ENCODE peak calls at places on chromosomes 5 and 9, in four cellular contexts. N is neuronal stem cell, T is hepatocyte, R is HCT116. B is an unnamed sample.

GRCh38 chr5:74631088-74631960 is 9.2 kb downstream of the ENC1 start:
- DNase-seq in T (no peak), R (no peak), N (no peak), B (no peak)

GRCh38 chr9:35696520-35697215 is 6.9 kb upstream of the TPM2 start:
- DNase-seq in R (peak), T (peak), N (no peak), B (peak)

GRCh38 chr9:37293664-37294524 is 128.6 kb upstream of the GRHPR start:
- DNase-seq in R (no peak), T (no peak), N (no peak), B (no peak)

GRCh38 chr5:2685651-2686050 is 65.8 kb downstream of the IRX2 start:
- DNase-seq in T (no peak), R (no peak), N (no peak), B (peak)

GRCh38 chr9:121703014-121703734 is 51.7 kb downstream of the DAB2IP start:
- DNase-seq in R (no peak), N (no peak), T (no peak), B (no peak)

GRCh38 chr5:1020461-1020961 is 11.9 kb downstream of the NKD2 start:
- DNase-seq in T (no peak), R (no peak), N (no peak), B (no peak)

GRCh38 chr5:107805819-107806218 is 135.1 kb upstream of the EFNA5 start:
- DNase-seq in T (no peak), N (peak), R (no peak), B (no peak)

GRCh38 chr5:95760291-95761191 is 29.4 kb downstream of the RHOBTB3 start:
- DNase-seq in T (peak), R (no peak), N (no peak), B (peak)

GRCh38 chr5:87300744-87301143 is 33.1 kb downstream of the RASA1 start:
- DNase-seq in N (no peak), R (peak), T (peak), B (peak)

GRCh38 chr9:35907732-35908483 is 1.4 kb upstream of the SPAAR start:
- DNase-seq in R (peak), T (peak), N (peak), B (no peak)

GRCh38 chr9:137663584-137663983 is 44.8 kb downstream of the EHMT1 start:
- DNase-seq in R (no peak), T (no peak), N (no peak), B (no peak)

GRCh38 chr5:10656176-10656830 is 92.4 kb downstream of the ANKRD33B start:
- DNase-seq in R (no peak), N (no peak), T (no peak), B (no peak)

GRCh38 chr5:174617910-174618309 is 106.5 kb upstream of the MSX2 start:
- DNase-seq in R (no peak), T (peak), N (no peak), B (no peak)

GRCh38 chr9:110114888-110115259 is 93.1 kb downstream of the C9orf152 start:
- DNase-seq in T (no peak), N (no peak), R (no peak), B (no peak)

GRCh38 chr5:166178681-166179080 is 2112.8 kb upstream of the WWC1 start:
- DNase-seq in T (no peak), N (no peak), R (no peak), B (no peak)

GRCh38 chr5:59615272-59615671 is 278.3 kb downstream of the PDE4D start:
- DNase-seq in R (no peak), N (no peak), T (no peak), B (no peak)

GRCh38 chr9:87713990-87714335 is 12.0 kb upstream of the CTSL start:
- DNase-seq in R (no peak), T (no peak), N (no peak), B (no peak)

GRCh38 chr5:81855576-81855975 is 104.7 kb upstream of the SSBP2 start:
- DNase-seq in N (no peak), T (no peak), R (no peak), B (no peak)

GRCh38 chr5:33936004-33936380 is 194 bp upstream of the RXFP3 start:
- DNase-seq in T (peak), R (no peak), N (peak), B (no peak)

GRCh38 chr5:142215915-142216681 is 107.5 kb downstream of the NDFIP1 start:
- DNase-seq in T (peak), R (peak), N (no peak), B (peak)

GRCh38 chr5:90022711-90023053 is 386.9 kb downstream of the CETN3 start:
- DNase-seq in N (no peak), R (no peak), T (no peak), B (no peak)

GRCh38 chr9:124784503-124784902 is 7.6 kb downstream of the OLFML2A start:
- DNase-seq in R (no peak), T (no peak), N (no peak), B (no peak)

GRCh38 chr9:72271617-72272478 is 93.2 kb downstream of the ZFAND5 start:
- DNase-seq in T (peak), N (peak), R (peak), B (no peak)

GRCh38 chr5:157388148-157388547 is 71.9 kb upstream of the NIPAL4 start:
- DNase-seq in N (no peak), R (no peak), T (no peak), B (no peak)

GRCh38 chr9:90773593-90773992 is 28.0 kb upstream of the SYK start:
- DNase-seq in N (no peak), T (peak), R (no peak), B (no peak)

GRCh38 chr9:38423939-38424843 is at the start of gene IGFBPL1:
- DNase-seq in T (peak), R (no peak), N (peak), B (no peak)

GRCh38 chr9:72460342-72461312 is 60.8 kb upstream of the TMC1 start:
- DNase-seq in N (no peak), R (no peak), T (no peak), B (no peak)

GRCh38 chr5:66197764-66198405 is 53.8 kb downstream of the SREK1 start:
- DNase-seq in N (no peak), T (no peak), R (no peak), B (no peak)

GRCh38 chr9:2338770-2339169 is 282.8 kb upstream of the VLDLR start:
- DNase-seq in T (peak), N (no peak), R (no peak), B (no peak)

GRCh38 chr9:93295456-93296076 is 111.6 kb downstream of the WNK2 start:
- DNase-seq in N (no peak), R (no peak), T (no peak), B (no peak)

GRCh38 chr5:83374547-83374946 is 97.0 kb upstream of the VCAN start:
- DNase-seq in T (no peak), N (no peak), R (no peak), B (no peak)

GRCh38 chr9:33924978-33925797 is 108.2 kb downstream of the UBE2R2 start:
- DNase-seq in R (peak), N (peak), T (peak), B (no peak)

GRCh38 chr5:122173484-122174191 is 44.3 kb downstream of the ZNF474 start:
- DNase-seq in N (no peak), R (no peak), T (no peak), B (no peak)

GRCh38 chr9:90608141-90608540 is 34.5 kb downstream of the DIRAS2 start:
- DNase-seq in N (no peak), T (no peak), R (no peak), B (no peak)

DNA sequence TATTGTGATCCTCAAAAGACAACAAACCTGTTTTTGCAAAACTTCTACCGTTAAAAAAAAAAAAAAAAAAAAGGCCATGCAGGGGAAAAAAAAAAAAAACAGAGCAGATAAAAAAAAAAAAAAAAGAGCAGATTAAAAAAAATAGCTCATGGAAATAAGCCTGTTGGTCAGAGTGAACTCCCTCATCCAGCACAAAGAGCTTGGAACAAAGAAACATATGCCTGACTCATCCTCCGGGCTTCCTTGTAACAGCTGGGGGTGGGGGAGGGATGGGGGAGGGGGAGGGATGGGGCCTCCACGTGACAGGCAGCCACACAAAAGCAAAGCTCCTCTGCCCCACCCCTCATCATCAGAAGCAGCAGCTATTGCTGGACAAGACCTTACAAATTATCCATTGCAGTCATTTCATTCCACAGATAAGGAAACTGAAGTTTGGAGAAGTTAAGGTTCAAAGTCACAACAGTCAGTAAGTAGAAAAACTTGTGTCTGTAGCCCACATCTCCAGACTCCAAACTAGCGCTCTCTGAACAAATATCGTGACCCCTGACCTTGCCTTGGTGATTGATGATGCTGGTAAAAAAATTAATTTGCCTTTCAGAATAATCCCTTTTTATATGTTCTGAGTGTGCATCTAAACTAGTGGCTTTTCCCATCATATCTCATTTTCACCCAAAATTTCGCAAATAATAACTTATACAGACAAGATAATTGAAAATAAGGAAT is 38.9 kb downstream of the SLC35D2 start:
- DNase-seq in R (peak), N (peak), T (peak), B (peak)
- H3K4me2 ChIP-seq in R (peak), N (no peak), T (peak), B (peak)

GRCh38 chr9:135759676-135760300 is 57.8 kb downstream of the KCNT1 start:
- DNase-seq in N (no peak), T (no peak), R (no peak), B (no peak)

GRCh38 chr9:135757356-135757755 is 55.4 kb downstream of the KCNT1 start:
- DNase-seq in R (no peak), T (no peak), N (no peak), B (no peak)

GRCh38 chr9:135756576-135756975 is 54.6 kb downstream of the KCNT1 start:
- DNase-seq in R (no peak), T (no peak), N (no peak), B (no peak)

GRCh38 chr9:135758870-135759269 is 56.9 kb downstream of the KCNT1 start:
- DNase-seq in T (no peak), N (no peak), R (no peak), B (no peak)

GRCh38 chr9:135758056-135758455 is 56.1 kb downstream of the KCNT1 start:
- DNase-seq in N (no peak), T (no peak), R (no peak), B (no peak)
- H2AFZ ChIP-seq in N (no peak), T (no peak), R (no peak), B (no peak)

GRCh38 chr9:1083325-1083913 is 33.3 kb downstream of the DMRT2 start:
- DNase-seq in N (peak), T (no peak), R (no peak), B (no peak)
- H3K4me3 ChIP-seq in N (no peak), T (no peak), R (no peak), B (no peak)

DNA sequence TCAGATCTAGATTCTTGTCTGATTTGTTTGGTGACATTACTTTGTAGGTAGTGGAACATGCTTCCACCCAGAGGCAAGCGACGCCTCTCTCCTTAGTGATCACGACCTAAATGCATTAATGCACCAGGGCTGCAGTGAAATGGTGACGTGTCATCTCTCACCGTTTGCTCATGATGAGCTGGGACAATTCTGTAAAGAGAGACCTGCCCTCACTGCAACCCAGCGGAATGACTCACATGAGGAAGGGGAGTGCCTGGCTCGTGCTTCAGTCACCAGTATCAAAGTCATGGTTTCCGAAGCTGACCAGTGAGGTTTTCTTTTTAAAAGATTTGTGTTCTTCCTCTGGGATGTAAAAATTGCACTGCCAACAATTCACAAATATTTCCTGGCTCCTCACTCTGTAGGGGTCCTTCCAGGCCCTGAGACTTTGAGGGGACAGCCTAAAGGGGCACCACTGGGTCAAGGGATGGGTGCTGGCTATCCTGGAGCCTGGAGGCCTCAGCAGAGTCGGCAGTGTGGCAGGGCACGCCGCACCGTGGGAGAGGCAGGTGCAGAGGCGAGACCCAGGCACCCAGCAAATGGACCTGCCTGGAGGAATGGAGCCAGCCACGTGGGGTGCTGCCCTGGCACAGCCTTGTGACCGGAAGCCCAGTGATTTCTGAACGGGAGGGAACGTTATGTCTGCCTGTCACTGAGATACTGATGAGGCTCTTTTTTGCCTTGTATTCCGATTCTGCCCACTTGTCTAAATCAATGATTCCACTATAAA is 17.3 kb downstream of the QSOX2 start:
- DNase-seq in T (peak), R (peak), N (no peak), B (peak)
- H3K4me2 ChIP-seq in T (no peak), R (peak), N (no peak), B (peak)

DNA sequence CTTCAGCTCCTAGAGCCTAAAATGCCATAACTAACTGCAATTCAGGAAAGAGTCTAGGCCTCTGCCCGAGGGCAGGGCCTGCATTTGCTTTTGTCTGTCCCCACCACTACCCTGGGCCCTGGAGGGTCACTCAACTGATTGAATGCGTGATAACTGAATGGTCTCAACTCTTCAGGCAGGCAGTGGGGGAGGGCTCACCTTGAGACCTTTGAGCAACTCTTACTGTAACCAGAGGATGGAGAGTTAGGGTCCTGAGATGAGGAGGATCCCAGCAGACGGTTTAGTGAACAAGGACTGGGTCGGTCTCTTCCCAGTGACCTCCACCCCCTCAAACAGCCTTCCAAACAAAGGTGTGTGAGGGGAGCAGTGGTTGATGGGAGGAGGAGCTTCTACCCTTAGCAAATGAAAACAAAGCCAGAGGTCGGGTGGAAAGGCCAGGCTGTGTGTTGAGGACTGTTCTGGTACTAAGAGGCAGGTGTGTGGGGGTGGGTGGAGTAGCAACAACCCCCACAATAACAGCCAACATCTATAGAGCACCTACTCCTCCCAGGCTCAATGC is 59.4 kb downstream of the CXXC5 start:
- DNase-seq in R (no peak), T (peak), N (no peak), B (no peak)
- H2AFZ ChIP-seq in R (no peak), T (no peak), N (no peak), B (no peak)